ENCODE peak calls at places on chromosomes 4 and X, in five cellular contexts. Q is astrocyte of the cerebellum, D is lung, R is PC-3, H is HCT116. W is an unnamed sample.

GRCh38 chr4:185721190-185721948 is 90.6 kb downstream of the SORBS2 start:
- DNase-seq in Q (no peak), D (no peak), R (no peak), H (no peak), W (no peak)

GRCh38 chrX:46666831-46667230 is 92.1 kb downstream of the SLC9A7 start:
- DNase-seq in Q (no peak), D (no peak), R (no peak), H (no peak), W (no peak)

GRCh38 chr4:160143574-160143973 is 1040.7 kb downstream of the RAPGEF2 start:
- DNase-seq in Q (no peak), D (no peak), R (peak), H (no peak), W (no peak)

GRCh38 chrX:101257448-101258259 is 33.5 kb downstream of the TAF7L start:
- DNase-seq in Q (no peak), D (no peak), R (peak), H (no peak), W (peak)

GRCh38 chrX:68714856-68715255 is 67.4 kb downstream of the STARD8 start:
- DNase-seq in Q (no peak), D (no peak), R (no peak), H (no peak), W (no peak)

GRCh38 chrX:132226169-132226568 is 6.9 kb upstream of the RAP2C start:
- DNase-seq in Q (no peak), D (no peak), R (peak), H (no peak), W (no peak)

GRCh38 chr4:7737752-7738457 is 201.8 kb downstream of the AFAP1 start:
- DNase-seq in Q (no peak), D (no peak), R (no peak), H (no peak), W (no peak)

GRCh38 chrX:70422886-70423336 is at the start of gene GDPD2:
- DNase-seq in Q (no peak), D (no peak), R (peak), H (no peak), W (no peak)

GRCh38 chr4:86114563-86114962 is 245.3 kb downstream of the MAPK10 start:
- DNase-seq in Q (no peak), D (no peak), R (no peak), H (no peak), W (no peak)

GRCh38 chrX:116806288-116806802 is 343.6 kb upstream of the CT83 start:
- DNase-seq in Q (no peak), D (no peak), R (no peak), H (no peak), W (no peak)

GRCh38 chr4:766559-767283 is 59.2 kb downstream of the CPLX1 start:
- DNase-seq in Q (no peak), D (no peak), R (no peak), H (no peak), W (no peak)

GRCh38 chrX:39331062-39331704 is 529.9 kb downstream of the MID1IP1 start:
- DNase-seq in Q (no peak), D (no peak), R (no peak), H (no peak), W (no peak)

GRCh38 chr4:55321707-55322264 is 24.3 kb upstream of the SRD5A3 start:
- DNase-seq in Q (peak), D (peak), R (peak), H (peak), W (peak)

GRCh38 chrX:31445542-31445941 is 373.7 kb upstream of the FTHL17 start:
- DNase-seq in Q (no peak), D (no peak), R (no peak), H (no peak), W (no peak)

GRCh38 chr4:168411318-168412150 is 68.8 kb downstream of the DDX60L start:
- DNase-seq in Q (no peak), D (no peak), R (no peak), H (no peak), W (no peak)

GRCh38 chrX:24796204-24796603 is 102.5 kb downstream of the POLA1 start:
- DNase-seq in Q (no peak), D (no peak), R (no peak), H (no peak), W (no peak)

GRCh38 chr4:74545488-74545887 is 100.6 kb downstream of the AREG start:
- DNase-seq in Q (no peak), D (no peak), R (peak), H (no peak), W (no peak)

GRCh38 chrX:103453655-103454054 is 65.6 kb downstream of the RAB40A start:
- DNase-seq in Q (peak), D (no peak), R (peak), H (no peak), W (peak)

GRCh38 chr4:183394166-183394951 is 50.1 kb upstream of the CDKN2AIP start:
- DNase-seq in Q (no peak), D (no peak), R (no peak), H (no peak), W (no peak)

GRCh38 chr4:124343711-124344110 is 368.8 kb downstream of the ANKRD50 start:
- DNase-seq in Q (no peak), D (no peak), R (no peak), H (no peak), W (no peak)

GRCh38 chr4:4919926-4920325 is 60.5 kb downstream of the MSX1 start:
- DNase-seq in Q (no peak), D (no peak), R (peak), H (no peak), W (no peak)

GRCh38 chr4:185803015-185803414 is 9.0 kb downstream of the SORBS2 start:
- DNase-seq in Q (no peak), D (no peak), R (no peak), H (no peak), W (no peak)

GRCh38 chrX:34624416-34624815 is 32.7 kb downstream of the TMEM47 start:
- DNase-seq in Q (peak), D (no peak), R (no peak), H (no peak), W (no peak)

GRCh38 chrX:119251381-119251780 is 15.3 kb downstream of the PGRMC1 start:
- DNase-seq in Q (no peak), D (no peak), R (no peak), H (no peak), W (no peak)

GRCh38 chr4:138858419-138858818 is 157.2 kb upstream of the NOCT start:
- DNase-seq in Q (no peak), D (no peak), R (no peak), H (no peak), W (no peak)

GRCh38 chr4:188414441-188414840 is 275.2 kb downstream of the TRIML1 start:
- DNase-seq in Q (no peak), D (no peak), R (no peak), H (no peak), W (no peak)

GRCh38 chr4:158020175-158020574 is 152.7 kb downstream of the GASK1B start:
- DNase-seq in Q (peak), D (no peak), R (peak), H (peak), W (peak)

GRCh38 chr4:144666539-144667175 is 20.7 kb downstream of the HHIP start:
- DNase-seq in Q (peak), D (no peak), R (peak), H (peak), W (no peak)

DNA sequence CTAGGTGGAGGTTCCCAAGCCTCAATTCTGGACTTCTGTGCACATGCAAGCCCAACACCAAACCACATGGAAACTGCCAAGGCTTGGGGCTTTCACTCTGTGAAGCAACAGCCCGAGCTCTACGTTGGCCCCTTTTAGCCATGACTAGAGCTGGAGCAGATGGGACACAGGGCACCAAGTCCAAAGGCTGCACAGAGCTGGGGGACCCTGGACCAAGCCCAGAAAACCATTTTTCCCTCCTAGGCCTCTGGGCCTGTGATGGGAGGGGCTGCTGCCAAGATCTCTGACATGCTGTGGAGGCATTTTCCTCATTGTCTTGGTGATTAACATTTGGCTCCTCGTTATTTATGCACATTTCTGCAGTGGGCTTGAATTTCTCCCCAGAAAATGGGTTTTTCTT is 258.7 kb upstream of the ACTRT1 start:
- DNase-seq in Q (no peak), D (no peak), R (no peak), H (no peak), W (no peak)
- H3K4me3 ChIP-seq in Q (no peak), D (no peak), R (no peak), H (no peak), W (no peak)

GRCh38 chrX:12139934-12140611 is 1.8 kb downstream of the FRMPD4 start:
- DNase-seq in Q (no peak), D (no peak), R (peak), H (no peak), W (no peak)

GRCh38 chrX:12138366-12139313 is at the start of gene FRMPD4:
- DNase-seq in Q (no peak), D (no peak), R (peak), H (no peak), W (no peak)

GRCh38 chrX:12141511-12141910 is 3.2 kb downstream of the FRMPD4 start:
- DNase-seq in Q (no peak), D (no peak), R (no peak), H (no peak), W (no peak)

GRCh38 chrX:12145402-12145801 is 7.1 kb downstream of the FRMPD4 start:
- DNase-seq in Q (no peak), D (no peak), R (no peak), H (no peak), W (no peak)

DNA sequence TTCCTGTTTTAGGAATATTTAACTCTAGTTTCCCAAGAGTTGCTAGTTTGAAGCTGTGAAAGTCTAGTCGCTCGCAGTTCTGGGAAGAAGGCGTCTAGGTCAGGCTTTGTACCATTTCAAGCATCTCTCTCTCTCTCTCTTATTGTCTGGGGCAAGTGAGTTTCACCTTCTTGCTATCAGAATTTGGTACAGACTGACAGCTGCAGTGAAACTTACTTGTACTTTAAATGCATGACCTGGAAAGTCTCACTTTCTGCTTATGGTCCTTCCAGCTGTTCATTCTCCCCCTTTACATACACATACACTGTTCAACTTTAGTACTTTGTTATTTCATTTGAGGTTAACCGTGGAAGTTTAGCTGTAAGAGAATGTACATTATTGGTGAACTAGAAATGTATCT is 4.4 kb downstream of the FRMPD4 start:
- DNase-seq in Q (no peak), D (no peak), R (no peak), H (no peak), W (no peak)
- H3K4me3 ChIP-seq in Q (no peak), D (no peak), R (no peak), H (no peak), W (no peak)

GRCh38 chr4:105895609-105896460 is 564 bp downstream of the NPNT start:
- DNase-seq in Q (no peak), D (peak), R (peak), H (no peak), W (no peak)

GRCh38 chr4:105896984-105897760 is 1.9 kb downstream of the NPNT start:
- DNase-seq in Q (no peak), D (no peak), R (peak), H (no peak), W (no peak)

GRCh38 chr4:105896461-105896939 is 1.2 kb downstream of the NPNT start:
- DNase-seq in Q (no peak), D (no peak), R (no peak), H (no peak), W (no peak)

GRCh38 chr4:105894570-105895323 is 524 bp upstream of the NPNT start:
- DNase-seq in Q (peak), D (peak), R (peak), H (peak), W (no peak)

DNA sequence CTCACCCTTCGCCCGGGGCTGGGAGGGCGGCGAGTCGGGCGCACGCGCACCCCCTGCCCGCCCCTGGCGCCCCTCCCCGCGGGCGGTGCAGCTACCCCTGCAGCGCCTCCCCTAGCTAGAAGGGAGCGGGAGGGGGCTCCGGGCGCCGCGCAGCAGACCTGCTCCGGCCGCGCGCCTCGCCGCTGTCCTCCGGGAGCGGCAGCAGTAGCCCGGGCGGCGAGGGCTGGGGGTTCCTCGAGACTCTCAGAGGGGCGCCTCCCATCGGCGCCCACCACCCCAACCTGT is at the start of gene NPNT:
- DNase-seq in Q (no peak), D (peak), R (peak), H (no peak), W (no peak)
- H3K4me3 ChIP-seq in Q (peak), D (peak), R (peak), H (peak), W (peak)

DNA sequence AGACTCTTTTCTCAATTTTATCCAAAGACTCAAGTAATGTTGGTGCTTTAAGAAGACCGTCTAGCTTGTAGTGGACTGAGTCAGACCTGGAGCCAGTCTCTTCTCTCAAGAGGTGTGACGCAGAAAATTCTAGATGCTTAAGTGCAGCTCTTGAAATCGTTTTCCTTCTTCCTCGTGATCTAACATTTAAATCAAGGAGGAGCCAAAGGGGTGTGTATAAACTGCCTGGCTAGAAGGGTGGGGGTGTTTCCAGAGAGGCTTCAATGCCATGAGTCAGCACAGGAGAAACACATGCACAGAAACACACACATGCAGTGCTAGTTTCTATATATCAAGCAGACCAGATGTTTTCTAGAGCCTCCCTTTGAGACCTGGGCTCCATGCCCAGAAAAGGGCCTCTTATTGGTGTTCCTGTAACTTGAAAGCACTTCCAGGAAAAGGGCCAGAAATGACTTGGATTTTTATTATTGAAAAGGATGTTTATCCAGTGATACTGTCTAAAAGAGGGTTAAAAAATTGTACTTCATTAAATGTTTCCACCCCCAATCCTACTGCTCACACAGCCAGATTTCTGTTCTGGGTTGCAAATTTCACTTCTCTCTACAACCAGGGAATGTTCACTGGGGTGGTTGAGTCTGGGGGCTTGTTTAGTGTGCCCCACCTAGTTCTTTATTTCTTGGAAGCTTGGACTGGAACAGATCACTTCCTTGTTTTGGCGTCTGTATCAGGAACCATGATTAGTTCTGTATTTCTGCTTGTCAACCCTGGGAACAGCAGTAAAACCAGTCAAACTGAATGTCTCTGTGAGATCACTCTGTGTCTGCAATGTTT is at the start of gene CLIC2:
- DNase-seq in Q (peak), D (peak), R (peak), H (no peak), W (no peak)
- H3K4me3 ChIP-seq in Q (no peak), D (peak), R (no peak), H (no peak), W (no peak)

W was measured in retinal pigment epithelial cell.